ENCODE peak calls at places on chromosome X, in six cellular contexts. One of them, this sample, is unnamed.

GRCh38 chrX:130285069-130285620 is 16.4 kb upstream of the ZNF280C start:
- DNase-seq in H1: no peak
- DNase-seq in IMR-90: no peak
- DNase-seq in H9: no peak
- DNase-seq in mesenchymal stem cell: no peak
- DNase-seq in trophoblast cell: no peak
- DNase-seq in this sample: no peak

GRCh38 chrX:87299563-87300160 is 217.9 kb upstream of the KLHL4 start:
- DNase-seq in mesenchymal stem cell: peak
- DNase-seq in trophoblast cell: no peak
- DNase-seq in H9: no peak
- DNase-seq in H1: no peak
- DNase-seq in IMR-90: peak
- DNase-seq in this sample: peak

GRCh38 chrX:153874366-153875125 is 11.4 kb downstream of the L1CAM start:
- DNase-seq in H1: no peak
- DNase-seq in trophoblast cell: no peak
- DNase-seq in H9: no peak
- DNase-seq in mesenchymal stem cell: no peak
- DNase-seq in IMR-90: no peak
- DNase-seq in this sample: no peak

GRCh38 chrX:77740376-77740905 is 45.6 kb downstream of the ATRX start:
- DNase-seq in H1: no peak
- DNase-seq in H9: no peak
- DNase-seq in mesenchymal stem cell: no peak
- DNase-seq in IMR-90: no peak
- DNase-seq in trophoblast cell: no peak
- DNase-seq in this sample: no peak

GRCh38 chrX:109301177-109301576 is 180.7 kb downstream of the GUCY2F start:
- DNase-seq in IMR-90: no peak
- DNase-seq in mesenchymal stem cell: no peak
- DNase-seq in H9: no peak
- DNase-seq in trophoblast cell: no peak
- DNase-seq in H1: no peak
- DNase-seq in this sample: no peak

GRCh38 chrX:113947548-113947947 is 636.3 kb upstream of the HTR2C start:
- DNase-seq in trophoblast cell: no peak
- DNase-seq in mesenchymal stem cell: no peak
- DNase-seq in IMR-90: no peak
- DNase-seq in H1: no peak
- DNase-seq in H9: no peak
- DNase-seq in this sample: no peak

GRCh38 chrX:9746148-9746880 is 19.3 kb downstream of the GPR143 start:
- DNase-seq in IMR-90: peak
- DNase-seq in H1: no peak
- DNase-seq in trophoblast cell: peak
- DNase-seq in H9: no peak
- DNase-seq in mesenchymal stem cell: peak
- DNase-seq in this sample: no peak

GRCh38 chrX:45710081-45710801 is 509.6 kb upstream of the DIPK2B start:
- DNase-seq in mesenchymal stem cell: peak
- DNase-seq in IMR-90: peak
- DNase-seq in H9: no peak
- DNase-seq in trophoblast cell: no peak
- DNase-seq in H1: no peak
- DNase-seq in this sample: no peak

GRCh38 chrX:111837226-111837625 is 38.8 kb upstream of the TRPC5OS start:
- DNase-seq in trophoblast cell: no peak
- DNase-seq in mesenchymal stem cell: no peak
- DNase-seq in IMR-90: no peak
- DNase-seq in H9: no peak
- DNase-seq in H1: no peak
- DNase-seq in this sample: no peak

GRCh38 chrX:128807367-128807766 is 715.9 kb downstream of the SMARCA1 start:
- DNase-seq in IMR-90: no peak
- DNase-seq in H9: no peak
- DNase-seq in H1: no peak
- DNase-seq in trophoblast cell: no peak
- DNase-seq in mesenchymal stem cell: no peak
- DNase-seq in this sample: no peak

GRCh38 chrX:125533352-125533751 is 213.7 kb downstream of the TEX13C start:
- DNase-seq in H1: no peak
- DNase-seq in H9: no peak
- DNase-seq in IMR-90: no peak
- DNase-seq in mesenchymal stem cell: no peak
- DNase-seq in trophoblast cell: no peak
- DNase-seq in this sample: no peak

GRCh38 chrX:1449581-1450149 is 3.0 kb downstream of the ASMTL start:
- DNase-seq in IMR-90: no peak
- DNase-seq in mesenchymal stem cell: no peak
- DNase-seq in H1: no peak
- DNase-seq in H9: peak
- DNase-seq in trophoblast cell: no peak
- DNase-seq in this sample: no peak

GRCh38 chrX:16114640-16115039 is 8.7 kb upstream of the GRPR start:
- DNase-seq in H9: no peak
- DNase-seq in IMR-90: peak
- DNase-seq in mesenchymal stem cell: peak
- DNase-seq in trophoblast cell: no peak
- DNase-seq in H1: no peak
- DNase-seq in this sample: no peak

GRCh38 chrX:24113161-24113560 is 36.4 kb upstream of the ZFX start:
- DNase-seq in trophoblast cell: no peak
- DNase-seq in H9: no peak
- DNase-seq in H1: no peak
- DNase-seq in mesenchymal stem cell: no peak
- DNase-seq in IMR-90: peak
- DNase-seq in this sample: no peak

GRCh38 chrX:112678831-112679230 is 907 bp downstream of the LHFPL1 start:
- DNase-seq in H1: no peak
- DNase-seq in H9: no peak
- DNase-seq in IMR-90: no peak
- DNase-seq in trophoblast cell: no peak
- DNase-seq in mesenchymal stem cell: no peak
- DNase-seq in this sample: no peak

GRCh38 chrX:45735571-45735970 is 534.9 kb upstream of the DIPK2B start:
- DNase-seq in H9: no peak
- DNase-seq in trophoblast cell: no peak
- DNase-seq in IMR-90: no peak
- DNase-seq in H1: no peak
- DNase-seq in mesenchymal stem cell: no peak
- DNase-seq in this sample: no peak

GRCh38 chrX:153731117-153731844 is 6.6 kb downstream of the ABCD1 start:
- DNase-seq in H1: no peak
- DNase-seq in IMR-90: no peak
- DNase-seq in trophoblast cell: peak
- DNase-seq in mesenchymal stem cell: no peak
- DNase-seq in H9: no peak
- DNase-seq in this sample: no peak

GRCh38 chrX:15167826-15168225 is 102.1 kb downstream of the ASB9 start:
- DNase-seq in H9: no peak
- DNase-seq in IMR-90: no peak
- DNase-seq in H1: no peak
- DNase-seq in trophoblast cell: no peak
- DNase-seq in mesenchymal stem cell: no peak
- DNase-seq in this sample: no peak

GRCh38 chrX:44891642-44892041 is 18.7 kb downstream of the KDM6A start:
- DNase-seq in H9: no peak
- DNase-seq in mesenchymal stem cell: no peak
- DNase-seq in IMR-90: no peak
- DNase-seq in H1: no peak
- DNase-seq in trophoblast cell: no peak
- DNase-seq in this sample: no peak

GRCh38 chrX:24990585-24990984 is 25.2 kb downstream of the ARX start:
- DNase-seq in H9: peak
- DNase-seq in H1: no peak
- DNase-seq in mesenchymal stem cell: no peak
- DNase-seq in IMR-90: no peak
- DNase-seq in trophoblast cell: no peak
- DNase-seq in this sample: no peak

GRCh38 chrX:23726196-23726595 is 16.9 kb downstream of the ACOT9 start:
- DNase-seq in mesenchymal stem cell: no peak
- DNase-seq in IMR-90: no peak
- DNase-seq in H9: no peak
- DNase-seq in H1: no peak
- DNase-seq in trophoblast cell: no peak
- DNase-seq in this sample: no peak

GRCh38 chrX:57211906-57212305 is 74.6 kb upstream of the FAAH2 start:
- DNase-seq in mesenchymal stem cell: no peak
- DNase-seq in H1: no peak
- DNase-seq in IMR-90: no peak
- DNase-seq in trophoblast cell: no peak
- DNase-seq in H9: peak
- DNase-seq in this sample: no peak

GRCh38 chrX:18490816-18491215 is 65.4 kb downstream of the CDKL5 start:
- DNase-seq in H9: no peak
- DNase-seq in IMR-90: peak
- DNase-seq in mesenchymal stem cell: peak
- DNase-seq in trophoblast cell: peak
- DNase-seq in H1: no peak
- DNase-seq in this sample: no peak

GRCh38 chrX:25084446-25084845 is 68.7 kb upstream of the ARX start:
- DNase-seq in H1: no peak
- DNase-seq in mesenchymal stem cell: no peak
- DNase-seq in trophoblast cell: no peak
- DNase-seq in H9: no peak
- DNase-seq in IMR-90: no peak
- DNase-seq in this sample: no peak

GRCh38 chrX:152895724-152896420 is 2.0 kb upstream of the ZNF185 start:
- DNase-seq in IMR-90: no peak
- DNase-seq in H9: no peak
- DNase-seq in trophoblast cell: no peak
- DNase-seq in H1: no peak
- DNase-seq in mesenchymal stem cell: no peak
- DNase-seq in this sample: no peak

GRCh38 chrX:24676403-24677024 is 17.2 kb upstream of the POLA1 start:
- DNase-seq in IMR-90: no peak
- DNase-seq in H1: no peak
- DNase-seq in trophoblast cell: no peak
- DNase-seq in mesenchymal stem cell: peak
- DNase-seq in H9: no peak
- DNase-seq in this sample: no peak

GRCh38 chrX:2516612-2517011 is 15.8 kb upstream of the DHRSX start:
- DNase-seq in mesenchymal stem cell: no peak
- DNase-seq in trophoblast cell: no peak
- DNase-seq in H9: no peak
- DNase-seq in H1: no peak
- DNase-seq in IMR-90: no peak
- DNase-seq in this sample: no peak

GRCh38 chrX:86263526-86263925 is 115.3 kb downstream of the DACH2 start:
- DNase-seq in trophoblast cell: no peak
- DNase-seq in H1: peak
- DNase-seq in H9: peak
- DNase-seq in mesenchymal stem cell: no peak
- DNase-seq in IMR-90: no peak
- DNase-seq in this sample: peak

GRCh38 chrX:150587585-150588503 is 19.4 kb downstream of the MTM1 start:
- DNase-seq in trophoblast cell: no peak
- DNase-seq in H9: no peak
- DNase-seq in mesenchymal stem cell: no peak
- DNase-seq in H1: no peak
- DNase-seq in IMR-90: no peak
- DNase-seq in this sample: no peak

GRCh38 chrX:133191739-133192039 is 26.5 kb downstream of the TFDP3 start:
- DNase-seq in H1: no peak
- DNase-seq in H9: no peak
- DNase-seq in IMR-90: no peak
- DNase-seq in trophoblast cell: no peak
- DNase-seq in mesenchymal stem cell: no peak
- DNase-seq in this sample: no peak

GRCh38 chrX:118528089-118528753 is 32.6 kb downstream of the DOCK11 start:
- DNase-seq in trophoblast cell: no peak
- DNase-seq in H1: no peak
- DNase-seq in H9: no peak
- DNase-seq in IMR-90: no peak
- DNase-seq in mesenchymal stem cell: no peak
- DNase-seq in this sample: no peak

DNA sequence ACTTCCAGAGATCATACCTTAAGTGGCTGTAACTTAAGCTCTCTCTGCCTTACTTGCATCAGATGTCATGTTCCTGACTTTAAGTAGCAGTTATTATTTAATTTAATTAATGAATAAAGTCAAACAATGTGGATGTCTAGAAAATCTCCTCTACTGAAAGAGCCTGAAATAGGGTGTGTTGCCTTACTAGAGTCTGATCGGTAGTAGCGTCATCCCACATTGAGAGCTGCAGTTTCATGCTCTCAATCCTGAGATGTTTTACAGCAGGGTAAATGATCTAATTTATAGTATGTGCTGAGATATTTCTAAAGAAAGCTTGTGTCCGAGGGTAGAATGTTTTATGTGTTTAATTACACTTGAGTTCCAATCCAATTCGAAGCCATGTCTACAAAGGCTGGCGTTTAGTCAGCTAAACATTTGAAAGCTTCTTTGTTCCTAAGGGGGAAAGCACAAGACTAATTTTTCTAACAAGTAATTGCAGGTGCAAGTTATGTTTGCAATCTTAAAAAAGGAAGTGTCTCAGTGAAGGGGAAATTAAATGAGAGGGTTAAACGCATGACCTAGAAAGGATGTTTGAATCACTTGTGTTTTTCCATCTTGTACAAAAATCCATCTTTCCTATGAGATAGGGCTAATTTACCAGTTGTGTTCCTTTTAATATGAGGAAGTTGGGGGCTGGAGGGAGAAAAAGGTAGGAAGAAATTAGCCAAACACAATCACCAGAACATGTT is 391.0 kb upstream of the MAGEB2 start:
- DNase-seq in H9: no peak
- DNase-seq in H1: no peak
- DNase-seq in mesenchymal stem cell: no peak
- DNase-seq in IMR-90: no peak
- DNase-seq in trophoblast cell: no peak
- DNase-seq in this sample: no peak
- H3K14ac ChIP-seq in H9: no peak
- H3K14ac ChIP-seq in H1: no peak
- H3K14ac ChIP-seq in mesenchymal stem cell: no peak
- H3K14ac ChIP-seq in IMR-90: no peak
- H3K14ac ChIP-seq in trophoblast cell: no peak
- H3K14ac ChIP-seq in this sample: no peak

GRCh38 chrX:30864383-30864785 is 24.7 kb downstream of the TAB3 start:
- DNase-seq in trophoblast cell: no peak
- DNase-seq in mesenchymal stem cell: peak
- DNase-seq in IMR-90: no peak
- DNase-seq in H9: no peak
- DNase-seq in H1: no peak
- DNase-seq in this sample: no peak
- H2AFZ ChIP-seq in trophoblast cell: no peak
- H2AFZ ChIP-seq in mesenchymal stem cell: no peak
- H2AFZ ChIP-seq in IMR-90: no peak
- H2AFZ ChIP-seq in H9: no peak
- H2AFZ ChIP-seq in H1: no peak
- H2AFZ ChIP-seq in this sample: no peak

GRCh38 chrX:19709117-19709811 is 178.1 kb downstream of the SH3KBP1 start:
- DNase-seq in H9: no peak
- DNase-seq in H1: no peak
- DNase-seq in IMR-90: no peak
- DNase-seq in mesenchymal stem cell: no peak
- DNase-seq in trophoblast cell: no peak
- DNase-seq in this sample: no peak
- H3K14ac ChIP-seq in H9: no peak
- H3K14ac ChIP-seq in H1: no peak
- H3K14ac ChIP-seq in IMR-90: peak
- H3K14ac ChIP-seq in mesenchymal stem cell: no peak
- H3K14ac ChIP-seq in trophoblast cell: no peak
- H3K14ac ChIP-seq in this sample: no peak

GRCh38 chrX:40877869-40878268 is 142.5 kb upstream of the MED14 start:
- DNase-seq in H9: no peak
- DNase-seq in IMR-90: peak
- DNase-seq in trophoblast cell: no peak
- DNase-seq in mesenchymal stem cell: peak
- DNase-seq in H1: no peak
- DNase-seq in this sample: no peak
- H2AFZ ChIP-seq in H9: no peak
- H2AFZ ChIP-seq in IMR-90: no peak
- H2AFZ ChIP-seq in trophoblast cell: no peak
- H2AFZ ChIP-seq in mesenchymal stem cell: no peak
- H2AFZ ChIP-seq in H1: no peak
- H2AFZ ChIP-seq in this sample: no peak

This sample was measured in neuronal stem cell.